ENCODE peak calls at places on chromosomes 3 and 15, in seven cellular contexts. U is left ventricle myocardium superior, I is Peyer's patch, A is upper lobe of left lung, V is HT1080, C is NCI-H1092 treated with DMSO at 0.1 percent for 48 hours, N is dermis blood vessel endothelial cell. W is an unnamed sample.

GRCh38 chr3:71489315-71489761 is 94.2 kb downstream of the FOXP1 start:
- DNase-seq in U (no peak), C (no peak), V (no peak), A (no peak), N (no peak), I (no peak), W (no peak)

GRCh38 chr3:129286081-129286480 is 7.4 kb downstream of the HMCES start:
- DNase-seq in V (no peak), A (no peak), I (no peak), C (no peak), U (no peak), N (no peak), W (no peak)

GRCh38 chr15:39597751-39598185 is 16.9 kb downstream of the THBS1 start:
- DNase-seq in U (no peak), I (no peak), V (no peak), A (no peak), N (peak), C (no peak), W (no peak)

GRCh38 chr3:8625991-8626390 is 18.6 kb downstream of the SSUH2 start:
- DNase-seq in N (no peak), A (no peak), V (peak), C (no peak), U (no peak), I (no peak), W (no peak)

GRCh38 chr3:189148090-189148507 is 23.7 kb upstream of the TPRG1 start:
- DNase-seq in U (peak), I (peak), N (peak), V (peak), A (no peak), C (peak), W (peak)

GRCh38 chr3:186281172-186281571 is 80.9 kb downstream of the DGKG start:
- DNase-seq in U (no peak), N (peak), A (no peak), I (no peak), C (no peak), V (peak), W (no peak)

GRCh38 chr3:27659279-27660021 is 62.7 kb downstream of the EOMES start:
- DNase-seq in V (peak), C (peak), I (peak), N (peak), U (peak), A (no peak), W (peak)

GRCh38 chr15:71149645-71150557 is 34.6 kb downstream of the THSD4 start:
- DNase-seq in N (no peak), I (no peak), V (no peak), C (peak), A (no peak), U (peak), W (no peak)

GRCh38 chr15:71452893-71453292 is 337.6 kb downstream of the THSD4 start:
- DNase-seq in V (no peak), I (no peak), U (no peak), C (no peak), N (no peak), A (no peak), W (no peak)

GRCh38 chr15:40550381-40551037 is 14.3 kb downstream of the CCDC32 start:
- DNase-seq in N (no peak), I (peak), A (no peak), V (no peak), U (no peak), C (no peak), W (no peak)

GRCh38 chr15:61032600-61033286 is 196.4 kb downstream of the RORA start:
- DNase-seq in V (no peak), U (no peak), I (no peak), N (no peak), A (no peak), C (peak), W (peak)

GRCh38 chr15:91917991-91918390 is 64.5 kb downstream of the SLCO3A1 start:
- DNase-seq in U (no peak), C (no peak), N (no peak), A (no peak), I (no peak), V (no peak), W (no peak)

GRCh38 chr3:76026379-76026778 is 241.0 kb upstream of the ZNF717 start:
- DNase-seq in C (no peak), I (no peak), U (no peak), V (no peak), A (no peak), N (no peak), W (no peak)

GRCh38 chr3:106265704-106266103 is 396.9 kb upstream of the CBLB start:
- DNase-seq in U (no peak), I (no peak), A (no peak), N (no peak), C (no peak), V (no peak), W (no peak)

GRCh38 chr15:96893159-96893906 is 562.8 kb downstream of the NR2F2 start:
- DNase-seq in N (peak), A (no peak), C (peak), V (peak), I (no peak), U (no peak), W (no peak)

GRCh38 chr3:56854856-56855620 is 53.3 kb upstream of the ARHGEF3 start:
- DNase-seq in A (no peak), C (no peak), U (no peak), V (no peak), I (no peak), N (peak), W (no peak)

GRCh38 chr15:85380860-85381535 is 595 bp downstream of the AKAP13 start:
- DNase-seq in C (no peak), U (peak), N (peak), I (peak), A (peak), V (peak), W (peak)

GRCh38 chr3:169134194-169134593 is 529.3 kb downstream of the MECOM start:
- DNase-seq in U (no peak), C (no peak), A (no peak), V (no peak), I (no peak), N (peak), W (no peak)

W was measured in SHP77.